ENCODE peak calls at places on chromosomes 16 and 17, in five cellular contexts. Y is ovary, L is uterus, K is HCT116, A is RWPE1. T is an unnamed sample.

GRCh38 chr17:17789410-17789809 is 47.4 kb downstream of the SREBF1 start:
- DNase-seq in Y (no peak), L (no peak), K (no peak), A (no peak), T (no peak)

GRCh38 chr16:52424591-52424990 is 122.4 kb downstream of the TOX3 start:
- DNase-seq in Y (no peak), L (no peak), K (no peak), A (no peak), T (no peak)

GRCh38 chr16:68162413-68162812 is 73.5 kb downstream of the ESRP2 start:
- DNase-seq in Y (no peak), L (no peak), K (no peak), A (no peak), T (no peak)

GRCh38 chr17:68328676-68329075 is 37.4 kb downstream of the ARSG start:
- DNase-seq in Y (no peak), L (no peak), K (no peak), A (peak), T (no peak)

GRCh38 chr16:27374794-27375499 is 27.0 kb upstream of the IL21R start:
- DNase-seq in Y (peak), L (peak), K (peak), A (peak), T (no peak)

GRCh38 chr16:89033304-89033703 is 56.3 kb upstream of the CBFA2T3 start:
- DNase-seq in Y (no peak), L (no peak), K (no peak), A (no peak), T (peak)

GRCh38 chr17:66725956-66726355 is 109.0 kb upstream of the CACNG5 start:
- DNase-seq in Y (no peak), L (no peak), K (no peak), A (no peak), T (no peak)

GRCh38 chr16:84198401-84198800 is 7.4 kb downstream of the ADAD2 start:
- DNase-seq in Y (no peak), L (no peak), K (no peak), A (peak), T (no peak)

GRCh38 chr16:20898938-20899502 is 1.1 kb downstream of the DCUN1D3 start:
- DNase-seq in Y (no peak), L (no peak), K (no peak), A (no peak), T (no peak)

GRCh38 chr16:56615353-56615752 is 7.0 kb downstream of the MT2A start:
- DNase-seq in Y (no peak), L (no peak), K (no peak), A (no peak), T (no peak)

GRCh38 chr16:56618138-56618537 is 7.4 kb upstream of the MT1E start:
- DNase-seq in Y (no peak), L (no peak), K (no peak), A (no peak), T (no peak)

GRCh38 chr16:56614549-56614991 is 6.2 kb downstream of the MT2A start:
- DNase-seq in Y (no peak), L (no peak), K (no peak), A (peak), T (no peak)

GRCh38 chr16:56616608-56617211 is 8.3 kb downstream of the MT2A start:
- DNase-seq in Y (no peak), L (no peak), K (no peak), A (no peak), T (no peak)

GRCh38 chr16:56617212-56618085 is 8.1 kb upstream of the MT1E start:
- DNase-seq in Y (peak), L (peak), K (no peak), A (no peak), T (no peak)
- TF ChIP-seq CTCF in Y (no peak), L (no peak), K (no peak), A (no peak), T (no peak)

GRCh38 chr17:1647802-1648581 is 1.7 kb downstream of the RILP start:
- DNase-seq in Y (peak), L (no peak), K (peak), A (no peak), T (no peak)
- TF ChIP-seq CTCF in Y (no peak), L (no peak), K (peak), A (no peak), T (no peak)

GRCh38 chr17:9531080-9531479 is 44.5 kb downstream of the STX8 start:
- DNase-seq in Y (no peak), L (no peak), K (no peak), A (no peak), T (no peak)

GRCh38 chr17:9532715-9533114 is 42.9 kb downstream of the STX8 start:
- DNase-seq in Y (no peak), L (no peak), K (no peak), A (no peak), T (no peak)

DNA sequence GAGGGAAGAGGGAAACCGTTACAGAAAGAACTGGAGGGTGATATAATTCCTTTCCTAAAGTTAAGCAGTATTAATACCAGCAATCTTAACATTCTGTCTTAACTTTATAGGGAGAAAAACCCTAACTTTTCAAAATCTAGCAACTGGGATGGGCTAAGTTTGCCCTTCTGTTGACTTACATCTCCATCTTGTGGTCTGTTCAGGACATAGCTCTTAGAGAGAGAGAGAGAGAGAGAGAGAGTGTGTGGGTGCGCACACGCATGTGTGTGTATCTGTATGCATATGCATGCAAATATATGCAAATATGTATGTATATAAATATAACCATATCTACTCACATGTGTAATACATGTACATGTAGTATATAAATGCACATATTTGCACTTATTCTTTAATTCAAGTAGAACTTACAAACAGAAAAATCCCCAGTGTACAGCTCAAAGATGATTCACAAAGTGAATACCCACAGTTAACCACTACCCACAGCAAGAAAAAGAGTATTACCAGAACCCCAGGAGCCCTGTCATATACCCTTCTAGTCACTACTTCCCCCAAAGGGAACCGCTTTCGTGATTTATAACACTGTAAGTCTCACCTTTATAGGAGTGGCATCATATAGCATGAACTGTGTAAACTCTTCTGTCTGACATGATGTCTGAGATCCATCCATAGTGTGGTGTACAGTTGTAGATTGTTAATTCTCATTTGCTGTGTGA is 46.4 kb downstream of the STX8 start:
- DNase-seq in Y (no peak), L (no peak), K (no peak), A (peak), T (no peak)
- TF ChIP-seq CTCF in Y (peak), L (peak), K (peak), A (peak), T (peak)

GRCh38 chr17:56826611-56827414 is 6.9 kb downstream of the C17orf67 start:
- DNase-seq in Y (no peak), L (no peak), K (no peak), A (no peak), T (no peak)
- TF ChIP-seq CTCF in Y (no peak), L (no peak), K (no peak), A (no peak), T (no peak)

GRCh38 chr17:76036497-76037380 is 9.6 kb upstream of the EVPL start:
- DNase-seq in Y (no peak), L (no peak), K (no peak), A (no peak), T (no peak)

GRCh38 chr17:76033139-76033538 is 6.0 kb upstream of the EVPL start:
- DNase-seq in Y (no peak), L (no peak), K (no peak), A (no peak), T (no peak)

GRCh38 chr17:76032780-76033108 is 5.6 kb upstream of the EVPL start:
- DNase-seq in Y (no peak), L (no peak), K (no peak), A (no peak), T (no peak)

GRCh38 chr17:76034433-76035185 is 7.5 kb upstream of the EVPL start:
- DNase-seq in Y (no peak), L (no peak), K (no peak), A (no peak), T (no peak)

DNA sequence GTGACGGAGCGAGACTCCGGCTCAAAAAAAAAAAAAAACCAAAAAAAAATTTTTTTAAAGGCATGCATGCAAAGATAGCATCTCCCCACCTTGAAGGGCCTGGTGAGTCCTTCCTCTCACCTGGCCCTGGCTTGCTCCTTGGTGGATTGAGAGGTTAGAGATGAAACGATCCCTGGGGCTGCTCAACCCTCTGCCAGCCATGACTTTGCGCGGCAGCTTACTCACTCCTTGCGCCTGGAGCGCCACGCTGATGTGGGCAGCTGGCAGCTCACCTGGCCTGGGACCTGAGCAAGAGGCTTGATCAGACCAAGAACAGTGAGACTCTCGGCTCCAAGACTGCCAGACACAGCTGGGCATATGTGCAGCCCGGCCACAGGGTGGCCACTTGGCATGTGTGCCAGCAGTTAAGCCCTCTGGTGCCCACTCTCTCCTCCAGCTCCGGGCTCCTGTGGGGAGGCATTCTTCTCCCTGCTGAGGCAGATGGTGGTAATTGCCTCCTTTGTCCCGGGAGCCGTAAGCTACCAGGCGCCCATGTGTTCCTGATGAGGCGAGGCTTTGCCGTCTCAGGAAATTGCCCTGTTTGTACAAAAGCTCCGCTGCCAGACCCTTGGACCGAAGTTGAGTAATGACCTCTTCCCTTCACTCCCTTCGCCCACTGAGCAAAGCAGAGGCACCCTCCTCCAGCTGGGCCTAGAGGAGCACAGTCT is 5.1 kb upstream of the EVPL start:
- DNase-seq in Y (no peak), L (no peak), K (no peak), A (no peak), T (no peak)
- TF ChIP-seq CTCF in Y (no peak), L (no peak), K (no peak), A (no peak), T (peak)

GRCh38 chr16:79599837-79600635 is 501 bp downstream of the MAF start:
- DNase-seq in Y (peak), L (peak), K (no peak), A (peak), T (no peak)

GRCh38 chr16:79597775-79598174 is 2.8 kb downstream of the MAF start:
- DNase-seq in Y (no peak), L (no peak), K (no peak), A (no peak), T (no peak)

GRCh38 chr16:79597277-79597676 is 3.3 kb downstream of the MAF start:
- DNase-seq in Y (no peak), L (no peak), K (no peak), A (no peak), T (no peak)

GRCh38 chr16:79599256-79599836 is 1.2 kb downstream of the MAF start:
- DNase-seq in Y (peak), L (no peak), K (no peak), A (no peak), T (no peak)

GRCh38 chr16:79598341-79599181 is 2.0 kb downstream of the MAF start:
- DNase-seq in Y (peak), L (peak), K (no peak), A (no peak), T (peak)
- TF ChIP-seq CTCF in Y (no peak), L (peak), K (no peak), A (peak), T (peak)